ENCODE peak calls at places on chromosomes 11 and 22, in ten cellular contexts. One of them, this sample, is unnamed.

GRCh38 chr11:86497310-86497709 is 122.6 kb downstream of the CCDC81 start:
- DNase-seq in hypothalamus: no peak
- DNase-seq in vagina: no peak
- DNase-seq in Kasumi-1: no peak
- DNase-seq in endothelial cell: no peak
- DNase-seq in NCI-H1092: no peak
- DNase-seq in dermis microvascular lymphatic vessel endothelial cell: no peak
- DNase-seq in HEK293T: no peak
- DNase-seq in skeletal muscle cell: no peak
- DNase-seq in head of caudate nucleus: no peak
- DNase-seq in this sample: no peak

GRCh38 chr22:31244044-31244942 is 32.2 kb downstream of the LIMK2 start:
- DNase-seq in endothelial cell: no peak
- DNase-seq in hypothalamus: no peak
- DNase-seq in skeletal muscle cell: peak
- DNase-seq in Kasumi-1: no peak
- DNase-seq in HEK293T: no peak
- DNase-seq in head of caudate nucleus: no peak
- DNase-seq in NCI-H1092: no peak
- DNase-seq in vagina: no peak
- DNase-seq in dermis microvascular lymphatic vessel endothelial cell: peak
- DNase-seq in this sample: peak

GRCh38 chr22:39349506-39349966 is 255 bp upstream of the SYNGR1 start:
- DNase-seq in endothelial cell: peak
- DNase-seq in hypothalamus: peak
- DNase-seq in NCI-H1092: peak
- DNase-seq in head of caudate nucleus: peak
- DNase-seq in skeletal muscle cell: no peak
- DNase-seq in dermis microvascular lymphatic vessel endothelial cell: peak
- DNase-seq in Kasumi-1: peak
- DNase-seq in HEK293T: peak
- DNase-seq in vagina: no peak
- DNase-seq in this sample: no peak

GRCh38 chr22:22955866-22956535 is 68.4 kb downstream of the IGLL5 start:
- DNase-seq in endothelial cell: peak
- DNase-seq in hypothalamus: peak
- DNase-seq in head of caudate nucleus: peak
- DNase-seq in NCI-H1092: peak
- DNase-seq in Kasumi-1: peak
- DNase-seq in dermis microvascular lymphatic vessel endothelial cell: peak
- DNase-seq in HEK293T: peak
- DNase-seq in skeletal muscle cell: no peak
- DNase-seq in vagina: peak
- DNase-seq in this sample: no peak

GRCh38 chr11:76206327-76207081 is at the start of gene WNT11:
- DNase-seq in NCI-H1092: peak
- DNase-seq in hypothalamus: no peak
- DNase-seq in Kasumi-1: peak
- DNase-seq in HEK293T: peak
- DNase-seq in endothelial cell: peak
- DNase-seq in head of caudate nucleus: no peak
- DNase-seq in skeletal muscle cell: no peak
- DNase-seq in vagina: no peak
- DNase-seq in dermis microvascular lymphatic vessel endothelial cell: peak
- DNase-seq in this sample: peak

GRCh38 chr22:35352214-35353111 is 28.4 kb upstream of the HMOX1 start:
- DNase-seq in NCI-H1092: no peak
- DNase-seq in endothelial cell: peak
- DNase-seq in head of caudate nucleus: peak
- DNase-seq in dermis microvascular lymphatic vessel endothelial cell: peak
- DNase-seq in HEK293T: no peak
- DNase-seq in Kasumi-1: peak
- DNase-seq in skeletal muscle cell: no peak
- DNase-seq in hypothalamus: no peak
- DNase-seq in vagina: no peak
- DNase-seq in this sample: peak

GRCh38 chr22:20402960-20403778 is 9.2 kb downstream of the ZNF74 start:
- DNase-seq in endothelial cell: no peak
- DNase-seq in Kasumi-1: no peak
- DNase-seq in vagina: no peak
- DNase-seq in head of caudate nucleus: no peak
- DNase-seq in hypothalamus: no peak
- DNase-seq in dermis microvascular lymphatic vessel endothelial cell: no peak
- DNase-seq in HEK293T: no peak
- DNase-seq in skeletal muscle cell: no peak
- DNase-seq in NCI-H1092: no peak
- DNase-seq in this sample: no peak

GRCh38 chr22:47291565-47292495 is 529.4 kb downstream of the TBC1D22A start:
- DNase-seq in vagina: no peak
- DNase-seq in head of caudate nucleus: no peak
- DNase-seq in hypothalamus: no peak
- DNase-seq in HEK293T: no peak
- DNase-seq in endothelial cell: no peak
- DNase-seq in Kasumi-1: no peak
- DNase-seq in skeletal muscle cell: no peak
- DNase-seq in NCI-H1092: no peak
- DNase-seq in dermis microvascular lymphatic vessel endothelial cell: no peak
- DNase-seq in this sample: peak

This sample was measured in tibial artery.